ENCODE peak calls at places on chromosome 10, in five cellular contexts. R is A549, N is HepG2, X is HCT116, U is HL-60. V is an unnamed sample.

GRCh38 chr10:100999742-101000601 is at the start of gene LZTS2:
- DNase-seq in R (no peak), N (no peak), X (no peak), U (no peak), V (peak; percentile 62)

GRCh38 chr10:46028584-46029570 is 1.5 kb downstream of the NCOA4 start:
- DNase-seq in R (peak; percentile 66), N (peak; percentile 95), X (peak; percentile 71), U (no peak), V (peak; percentile 77)

GRCh38 chr10:97822261-97822687 is 27.4 kb upstream of the GOLGA7B start:
- DNase-seq in R (no peak), N (no peak), X (no peak), U (no peak), V (no peak)

GRCh38 chr10:86100581-86101061 is 266.0 kb downstream of the GRID1 start:
- DNase-seq in R (peak; percentile 58), N (peak; percentile 23), X (peak; percentile 29), U (peak; percentile 18), V (peak; percentile 70)

GRCh38 chr10:92886334-92886961 is 38.1 kb downstream of the EXOC6 start:
- DNase-seq in R (peak; percentile 15), N (peak; percentile 16), X (no peak), U (no peak), V (no peak)

GRCh38 chr10:133258066-133258817 is 18.4 kb downstream of the ADAM8 start:
- DNase-seq in R (no peak), N (no peak), X (no peak), U (no peak), V (no peak)

GRCh38 chr10:58266826-58267712 is 625 bp downstream of the IPMK start:
- DNase-seq in R (no peak), N (peak; percentile 20), X (no peak), U (peak; percentile 71), V (peak; percentile 50)

GRCh38 chr10:7359954-7360353 is 50.9 kb downstream of the SFMBT2 start:
- DNase-seq in R (no peak), N (no peak), X (no peak), U (no peak), V (no peak)

GRCh38 chr10:124736491-124737136 is 7.6 kb downstream of the FAM53B start:
- DNase-seq in R (no peak), N (peak; percentile 32), X (no peak), U (no peak), V (no peak)

GRCh38 chr10:47261121-47261520 is 38.9 kb upstream of the GDF10 start:
- DNase-seq in R (no peak), N (no peak), X (no peak), U (no peak), V (no peak)

GRCh38 chr10:62655337-62655994 is 149.1 kb upstream of the ADO start:
- DNase-seq in R (no peak), N (no peak), X (no peak), U (no peak), V (no peak)

GRCh38 chr10:118423800-118424479 is 81.8 kb upstream of the FAM204A start:
- DNase-seq in R (peak; percentile 74), N (peak; percentile 89), X (peak; percentile 98), U (peak; percentile 81), V (peak; percentile 99)

GRCh38 chr10:17113889-17114288 is 15.7 kb downstream of the CUBN start:
- DNase-seq in R (no peak), N (no peak), X (no peak), U (no peak), V (no peak)

GRCh38 chr10:110006358-110007170 is 1.2 kb upstream of the ADD3 start:
- DNase-seq in R (peak; percentile 31), N (peak; percentile 21), X (no peak), U (no peak), V (no peak)

GRCh38 chr10:2921956-2922680 is 145.2 kb upstream of the PFKP start:
- DNase-seq in R (peak; percentile 55), N (no peak), X (no peak), U (no peak), V (peak; percentile 25)

GRCh38 chr10:44306147-44306710 is 78.7 kb downstream of the CXCL12 start:
- DNase-seq in R (no peak), N (no peak), X (no peak), U (no peak), V (no peak)

GRCh38 chr10:5465976-5466450 is 33.4 kb downstream of the CALML5 start:
- DNase-seq in R (no peak), N (no peak), X (no peak), U (no peak), V (peak; percentile 28)

GRCh38 chr10:128632694-128633093 is 506.5 kb upstream of the MKI67 start:
- DNase-seq in R (no peak), N (no peak), X (no peak), U (no peak), V (no peak)

GRCh38 chr10:27285093-27285492 is 44.5 kb upstream of the ACBD5 start:
- DNase-seq in R (no peak), N (peak; percentile 6), X (peak; percentile 8), U (no peak), V (peak; percentile 52)

GRCh38 chr10:29534590-29534989 is 100.2 kb downstream of the SVIL start:
- DNase-seq in R (no peak), N (no peak), X (no peak), U (no peak), V (no peak)

GRCh38 chr10:33335800-33336605 is 1.5 kb upstream of the NRP1 start:
- DNase-seq in R (peak; percentile 78), N (no peak), X (no peak), U (no peak), V (peak; percentile 70)

GRCh38 chr10:57979466-57979865 is 288.2 kb downstream of the IPMK start:
- DNase-seq in R (no peak), N (no peak), X (peak; percentile 21), U (no peak), V (peak; percentile 2)

GRCh38 chr10:23437987-23438546 is 808 bp upstream of the OTUD1 start:
- DNase-seq in R (no peak), N (no peak), X (no peak), U (no peak), V (no peak)

GRCh38 chr10:129426670-129427069 is 40.4 kb upstream of the MGMT start:
- DNase-seq in R (no peak), N (no peak), X (no peak), U (no peak), V (no peak)

GRCh38 chr10:11638055-11638698 is 26.7 kb upstream of the USP6NL start:
- DNase-seq in R (no peak), N (no peak), X (no peak), U (no peak), V (no peak)

GRCh38 chr10:102408728-102409603 is 9.6 kb downstream of the PSD start:
- DNase-seq in R (no peak), N (no peak), X (no peak), U (no peak), V (peak; percentile 64)
- TF ChIP-seq REST in R (no peak), N (no peak), X (no peak), U (no peak), V (no peak)

DNA sequence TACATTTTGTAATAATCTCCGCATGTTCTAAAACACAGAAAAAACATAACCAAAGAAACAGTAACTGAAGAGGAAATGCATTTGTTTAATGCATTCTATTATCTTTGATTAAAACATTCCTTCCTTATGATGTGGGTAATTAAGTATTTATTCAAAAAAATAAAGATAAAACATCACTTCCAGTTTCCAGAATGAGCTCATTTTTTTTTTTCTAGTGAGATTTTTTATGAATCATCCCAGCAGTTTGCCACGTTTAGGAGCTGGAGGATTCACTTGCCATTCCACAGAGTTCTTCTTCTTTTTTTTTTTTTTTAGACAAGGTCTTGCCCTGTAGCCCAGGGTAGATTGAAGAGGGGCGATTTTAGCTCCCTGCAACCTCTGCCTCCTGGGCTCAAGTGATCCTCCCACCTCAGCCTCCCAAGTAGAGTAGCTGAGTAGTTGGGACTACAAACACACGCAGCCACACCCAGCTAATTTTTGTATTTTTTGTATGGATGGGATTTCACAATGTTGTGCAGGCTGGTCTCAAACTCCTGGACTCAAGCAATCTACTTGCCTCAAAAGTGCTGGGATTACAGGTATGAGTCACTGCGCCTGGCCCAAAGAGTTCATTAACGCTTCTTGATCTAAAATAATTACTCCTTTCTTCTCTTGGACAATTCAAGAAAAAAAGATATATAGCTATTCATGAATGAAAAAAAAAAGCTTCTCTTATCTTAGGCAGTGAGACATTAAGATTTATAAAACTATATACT is 177.3 kb downstream of the DKK1 start:
- DNase-seq in R (no peak), N (no peak), X (no peak), U (no peak), V (no peak)
- TF ChIP-seq REST in R (no peak), N (no peak), X (no peak), U (no peak), V (no peak)

GRCh38 chr10:67533376-67533775 is 162.6 kb downstream of the CTNNA3 start:
- DNase-seq in R (no peak), N (no peak), X (no peak), U (no peak), V (no peak)

GRCh38 chr10:67539312-67539711 is 156.7 kb downstream of the CTNNA3 start:
- DNase-seq in R (no peak), N (no peak), X (no peak), U (no peak), V (no peak)
- TF ChIP-seq REST in R (no peak), N (no peak), X (no peak), U (no peak), V (no peak)

DNA sequence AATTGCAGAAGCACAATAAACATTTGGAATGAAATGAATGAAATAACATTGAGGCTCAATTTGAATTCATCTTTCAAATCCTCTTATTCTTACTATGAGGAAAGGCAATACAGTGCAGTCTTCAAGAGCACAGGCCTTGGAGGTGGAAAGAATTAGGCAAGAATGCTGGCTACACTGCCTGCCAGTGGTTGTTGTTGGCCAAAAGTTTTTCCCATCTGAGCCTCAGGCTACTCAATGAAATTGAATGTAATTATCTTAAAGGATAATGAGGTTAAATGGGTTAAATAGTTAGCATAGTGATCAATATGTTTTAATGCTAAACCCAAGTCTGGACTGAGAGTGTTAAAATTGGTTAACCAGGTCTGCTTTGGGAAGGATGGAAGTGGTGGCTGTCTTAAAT is 140.9 kb downstream of the MBL2 start:
- DNase-seq in R (no peak), N (no peak), X (no peak), U (no peak), V (no peak)
- TF ChIP-seq REST in R (no peak), N (no peak), X (no peak), U (no peak), V (no peak)

DNA sequence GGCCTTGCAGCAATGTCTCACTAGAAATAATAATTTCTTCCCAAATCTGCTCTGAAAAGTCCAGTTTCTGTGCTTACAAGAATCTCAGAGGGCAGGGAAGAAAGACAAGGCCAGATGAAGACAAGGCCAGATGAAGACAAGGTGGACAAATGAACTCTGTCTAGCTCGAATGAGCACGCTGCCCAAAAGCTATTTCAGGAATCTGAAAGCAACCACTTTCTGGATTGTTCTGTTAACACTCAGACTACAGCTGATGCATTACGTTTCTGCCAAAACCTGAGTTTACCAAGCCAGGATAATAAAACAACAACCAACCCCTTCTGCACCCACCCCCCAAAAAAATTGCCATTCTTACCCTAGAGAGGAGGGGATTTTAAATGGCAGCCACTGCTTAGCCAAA is 1073.6 kb downstream of the SORCS3 start:
- DNase-seq in R (no peak), N (no peak), X (no peak), U (no peak), V (no peak)
- TF ChIP-seq REST in R (no peak), N (no peak), X (no peak), U (no peak), V (no peak)

GRCh38 chr10:78292987-78293865 is 259.6 kb downstream of the RPS24 start:
- DNase-seq in R (no peak), N (peak; percentile 24), X (no peak), U (no peak), V (peak; percentile 79)
- TF ChIP-seq REST in R (no peak), N (no peak), X (no peak), U (no peak), V (no peak)

V was measured in GM23338.